ENCODE peak calls at places on chromosomes 1 and 21, in six cellular contexts. A is BJ, L is thoracic aorta, Y is fibroblast of lung, B is progenitor cell of endocrine pancreas, F is cardiac muscle cell. J is an unnamed sample.
A peak's percentile ranks its signal among the peaks of the same experiment; 100 is the strongest.

GRCh38 chr1:64484651-64485050 is 14.7 kb downstream of the CACHD1 start:
- DNase-seq in A (no peak), L (no peak), Y (peak; percentile 72), B (no peak), F (no peak), J (no peak)

GRCh38 chr1:183279835-183280234 is 93.8 kb downstream of the LAMC2 start:
- DNase-seq in A (no peak), L (no peak), Y (peak; percentile 85), B (no peak), F (peak; percentile 97), J (no peak)

GRCh38 chr21:39952265-39952664 is 85.0 kb downstream of the PCP4 start:
- DNase-seq in A (no peak), L (no peak), Y (no peak), B (no peak), F (no peak), J (no peak)

GRCh38 chr1:55323760-55324159 is 108.6 kb upstream of the USP24 start:
- DNase-seq in A (no peak), L (no peak), Y (no peak), B (no peak), F (no peak), J (no peak)

GRCh38 chr21:43312751-43313169 is 114.2 kb downstream of the SIK1 start:
- DNase-seq in A (no peak), L (no peak), Y (no peak), B (no peak), F (no peak), J (no peak)

GRCh38 chr1:909861-910310 is 13.8 kb upstream of the SAMD11 start:
- DNase-seq in A (no peak), L (no peak), Y (no peak), B (no peak), F (no peak), J (peak; percentile 28)

GRCh38 chr1:23403038-23403336 is 21.6 kb downstream of the TCEA3 start:
- DNase-seq in A (no peak), L (no peak), Y (peak; percentile 86), B (no peak), F (peak; percentile 63), J (no peak)

GRCh38 chr1:20430355-20431290 is 55.4 kb downstream of the CAMK2N1 start:
- DNase-seq in A (no peak), L (no peak), Y (no peak), B (peak; percentile 28), F (peak; percentile 38), J (peak; percentile 83)

GRCh38 chr1:9780554-9781110 is 43.1 kb downstream of the CLSTN1 start:
- DNase-seq in A (no peak), L (no peak), Y (no peak), B (no peak), F (no peak), J (no peak)

GRCh38 chr1:225973158-225973557 is 26.0 kb downstream of the SDE2 start:
- DNase-seq in A (no peak), L (no peak), Y (no peak), B (no peak), F (no peak), J (no peak)

GRCh38 chr1:65009176-65009575 is 42.8 kb upstream of the JAK1 start:
- DNase-seq in A (no peak), L (no peak), Y (no peak), B (no peak), F (no peak), J (no peak)

GRCh38 chr1:105736349-105736748 is 1320.1 kb upstream of the PRMT6 start:
- DNase-seq in A (no peak), L (no peak), Y (no peak), B (no peak), F (no peak), J (no peak)

GRCh38 chr1:9691108-9691445 is 39.5 kb downstream of the PIK3CD start:
- DNase-seq in A (no peak), L (no peak), Y (peak; percentile 81), B (no peak), F (peak; percentile 12), J (no peak)

GRCh38 chr1:53686371-53687267 is 52.3 kb downstream of the GLIS1 start:
- DNase-seq in A (no peak), L (no peak), Y (peak; percentile 58), B (no peak), F (peak; percentile 10), J (no peak)

GRCh38 chr1:188170935-188171334 is 1342.2 kb downstream of the PLA2G4A start:
- DNase-seq in A (no peak), L (no peak), Y (no peak), B (no peak), F (no peak), J (no peak)

GRCh38 chr1:7886346-7886745 is 33.5 kb upstream of the UTS2 start:
- DNase-seq in A (no peak), L (no peak), Y (peak; percentile 78), B (no peak), F (peak; percentile 86), J (no peak)

GRCh38 chr1:75632350-75632949 is 21.5 kb upstream of the SLC44A5 start:
- DNase-seq in A (no peak), L (no peak), Y (peak; percentile 29), B (no peak), F (peak; percentile 57), J (no peak)

GRCh38 chr1:84888753-84889152 is 4.3 kb downstream of the LPAR3 start:
- DNase-seq in A (no peak), L (no peak), Y (no peak), B (no peak), F (no peak), J (no peak)

GRCh38 chr1:11248169-11248568 is 14.2 kb downstream of the MTOR start:
- DNase-seq in A (no peak), L (no peak), Y (no peak), B (no peak), F (no peak), J (no peak)

GRCh38 chr1:180964056-180964455 is 51.4 kb downstream of the KIAA1614 start:
- DNase-seq in A (no peak), L (no peak), Y (no peak), B (no peak), F (no peak), J (no peak)

GRCh38 chr1:9231648-9232332 is 2.8 kb upstream of the H6PD start:
- DNase-seq in A (no peak), L (no peak), Y (peak; percentile 59), B (no peak), F (no peak), J (no peak)

GRCh38 chr1:65688848-65689247 is 103.8 kb upstream of the PDE4B start:
- DNase-seq in A (no peak), L (no peak), Y (no peak), B (no peak), F (peak; percentile 13), J (peak; percentile 24)

DNA sequence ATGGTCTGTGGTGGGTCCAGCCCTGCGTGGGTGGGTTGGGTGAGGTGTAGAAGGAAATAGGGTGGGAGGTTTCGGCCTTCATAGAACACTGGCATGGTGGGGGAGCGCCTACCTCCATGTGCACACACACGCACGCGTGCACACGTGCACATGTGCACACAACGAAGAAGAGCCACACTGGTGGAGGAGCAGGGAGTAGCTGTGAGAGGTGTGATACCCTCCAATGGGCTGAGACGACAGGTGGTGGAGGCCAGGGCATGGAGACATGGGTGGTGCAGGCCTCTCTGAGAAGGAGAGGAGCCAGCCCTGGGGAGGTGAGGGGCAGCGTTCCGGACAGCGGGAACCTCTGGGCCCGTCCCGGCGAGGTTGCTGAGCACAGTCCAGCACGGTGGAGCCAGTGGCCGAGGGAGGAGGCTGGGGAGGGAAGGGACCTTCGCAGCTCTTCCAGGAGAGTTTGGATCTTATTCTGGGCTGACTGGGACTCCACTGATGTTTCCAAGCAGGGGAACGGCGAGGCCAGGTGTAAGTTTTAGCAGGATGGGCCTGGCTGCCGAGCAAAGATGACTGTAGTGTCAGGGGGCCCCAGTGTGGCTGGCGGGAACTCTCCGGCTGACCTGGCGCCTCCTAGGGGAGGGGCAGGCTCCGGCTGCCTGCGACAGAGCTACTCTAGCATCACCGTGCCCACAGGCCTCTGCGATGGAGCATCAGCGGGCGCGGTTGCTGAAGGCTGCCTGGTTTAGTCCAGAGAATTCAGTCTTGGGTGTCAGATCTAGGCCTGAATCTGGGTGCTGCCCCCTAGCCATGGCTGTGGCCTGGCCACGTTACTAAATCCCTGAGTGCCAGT is 107.2 kb downstream of the ARHGEF10L start:
- DNase-seq in A (no peak), L (no peak), Y (no peak), B (no peak), F (no peak), J (no peak)
- TF ChIP-seq CTCF in A (no peak), L (no peak), Y (no peak), B (no peak), F (peak; percentile 4), J (no peak)

GRCh38 chr1:27400035-27400962 is 7.9 kb downstream of the GPR3 start:
- DNase-seq in A (no peak), L (no peak), Y (no peak), B (no peak), F (peak; percentile 46), J (no peak)

GRCh38 chr1:27400963-27401341 is 8.5 kb downstream of the GPR3 start:
- DNase-seq in A (no peak), L (no peak), Y (no peak), B (no peak), F (no peak), J (no peak)

GRCh38 chr1:27403931-27404330 is 11.5 kb downstream of the GPR3 start:
- DNase-seq in A (no peak), L (no peak), Y (no peak), B (no peak), F (no peak), J (no peak)

GRCh38 chr1:27403065-27403726 is 10.8 kb downstream of the GPR3 start:
- DNase-seq in A (no peak), L (peak; percentile 62), Y (peak; percentile 48), B (no peak), F (peak; percentile 56), J (no peak)

DNA sequence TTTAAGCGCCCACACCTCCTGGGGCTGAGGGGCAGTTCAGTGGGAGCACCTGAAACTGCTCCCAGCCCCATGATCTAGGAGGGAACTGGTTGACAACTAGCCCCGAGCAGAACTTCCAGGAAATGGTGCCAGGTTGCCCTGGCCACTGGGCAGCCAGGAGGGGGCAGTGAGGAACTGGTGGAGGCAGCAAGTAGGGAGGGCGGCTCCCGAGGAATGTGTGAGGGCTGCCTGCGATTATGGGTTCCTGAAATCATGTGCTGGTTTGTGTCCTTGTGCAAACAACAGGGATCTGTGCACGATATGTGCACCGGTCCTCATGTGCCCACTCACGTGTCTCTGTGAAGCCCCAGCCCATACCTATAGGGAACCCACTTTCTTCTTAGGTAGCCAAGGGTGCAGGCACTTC is 9.9 kb downstream of the GPR3 start:
- DNase-seq in A (no peak), L (peak; percentile 41), Y (peak; percentile 61), B (no peak), F (peak; percentile 77), J (no peak)
- TF ChIP-seq CTCF in A (peak; percentile 79), L (peak; percentile 59), Y (peak; percentile 49), B (peak; percentile 42), F (peak; percentile 63), J (no peak)

GRCh38 chr1:33099290-33100118 is 18.6 kb downstream of the AZIN2 start:
- DNase-seq in A (peak; percentile 100), L (no peak), Y (peak; percentile 100), B (no peak), F (peak; percentile 100), J (no peak)
- TF ChIP-seq CTCF in A (peak; percentile 68), L (peak; percentile 10), Y (peak; percentile 42), B (no peak), F (peak; percentile 65), J (no peak)

DNA sequence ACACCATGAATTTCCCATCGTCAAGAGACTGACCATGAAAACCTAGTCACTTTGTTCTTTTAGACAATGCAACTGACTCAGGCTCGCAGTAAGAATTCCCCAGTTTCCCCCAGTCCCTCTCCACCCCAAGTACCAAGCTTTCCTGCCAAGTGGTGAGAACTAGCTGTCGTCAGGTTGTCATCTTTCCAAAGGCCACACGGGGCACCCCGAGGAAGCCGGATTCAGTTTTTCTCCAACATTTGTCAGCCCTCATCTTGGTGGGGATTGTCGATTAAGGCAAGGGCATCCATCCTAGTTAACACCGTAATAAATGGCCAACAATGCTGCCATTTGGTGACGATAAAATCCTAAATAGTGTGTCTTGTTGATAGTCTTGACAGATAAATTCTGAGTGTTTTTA is 56.0 kb upstream of the PROX1 start:
- DNase-seq in A (no peak), L (no peak), Y (no peak), B (no peak), F (no peak), J (peak; percentile 32)
- TF ChIP-seq CTCF in A (no peak), L (no peak), Y (no peak), B (peak; percentile 14), F (no peak), J (peak; percentile 31)